ENCODE peak calls at places on chromosomes 12 and 14, in nine cellular contexts. E, T, Z, G, Y, V, K, N and M are unnamed samples.

GRCh38 chr14:64350091-64350490 is 38.1 kb upstream of the MTHFD1 start:
- DNase-seq in K (no peak), E (no peak), N (no peak), Y (no peak), V (no peak), Z (no peak), T (no peak), G (no peak), M (no peak)

GRCh38 chr14:103231376-103232019 is 102.5 kb upstream of the EIF5 start:
- DNase-seq in T (peak), V (no peak), G (no peak), Y (no peak), K (no peak), E (no peak), N (no peak), Z (no peak), M (no peak)

GRCh38 chr12:121793836-121794531 is 496 bp upstream of the RHOF start:
- DNase-seq in V (peak), E (peak), T (peak), Z (peak), K (peak), Y (peak), N (peak), G (peak), M (peak)

GRCh38 chr12:121903202-121903601 is 14.6 kb downstream of the PSMD9 start:
- DNase-seq in N (no peak), V (no peak), Z (no peak), Y (peak), T (no peak), K (no peak), E (no peak), G (no peak), M (no peak)

GRCh38 chr14:54253195-54253947 is 143.4 kb upstream of the CDKN3 start:
- DNase-seq in T (no peak), E (no peak), V (peak), Y (peak), Z (peak), N (peak), K (no peak), G (peak), M (peak)

GRCh38 chr14:28772613-28773012 is 6.0 kb downstream of the FOXG1 start:
- DNase-seq in N (no peak), K (no peak), V (no peak), T (no peak), Z (no peak), Y (no peak), G (no peak), E (peak), M (no peak)

GRCh38 chr12:85639834-85640233 is 196.4 kb downstream of the RASSF9 start:
- DNase-seq in K (no peak), G (no peak), N (no peak), Y (no peak), T (no peak), V (no peak), E (no peak), Z (no peak), M (no peak)

GRCh38 chr14:74784634-74785033 is 21.5 kb downstream of the YLPM1 start:
- DNase-seq in E (no peak), G (no peak), N (no peak), T (no peak), V (no peak), Y (no peak), K (no peak), Z (no peak), M (no peak)

GRCh38 chr14:24818054-24818822 is 184.2 kb upstream of the GZMB start:
- DNase-seq in Y (no peak), G (no peak), K (no peak), E (no peak), Z (no peak), V (peak), N (no peak), T (no peak), M (peak)

GRCh38 chr14:54329082-54329695 is 67.6 kb upstream of the CDKN3 start:
- DNase-seq in T (no peak), V (peak), N (peak), Y (peak), Z (peak), K (peak), E (peak), G (peak), M (peak)

GRCh38 chr12:59452746-59453145 is 143.1 kb upstream of the SLC16A7 start:
- DNase-seq in G (no peak), V (peak), Z (peak), Y (peak), N (peak), E (no peak), T (no peak), K (no peak), M (no peak)

GRCh38 chr12:53791735-53792326 is 40.1 kb upstream of the CISTR start:
- DNase-seq in Z (no peak), K (peak), E (peak), T (no peak), G (peak), N (peak), V (no peak), Y (no peak), M (peak)

GRCh38 chr12:96982671-96983070 is 75.6 kb downstream of the NEDD1 start:
- DNase-seq in V (no peak), Z (no peak), N (no peak), T (no peak), G (no peak), K (no peak), Y (no peak), E (no peak), M (no peak)

GRCh38 chr14:26773906-26774593 is 176.2 kb upstream of the NOVA1 start:
- DNase-seq in Y (no peak), E (no peak), Z (no peak), G (no peak), K (no peak), V (no peak), T (no peak), N (no peak), M (no peak)

GRCh38 chr12:32964981-32965585 is 68.5 kb upstream of the PKP2 start:
- DNase-seq in Z (no peak), Y (no peak), G (no peak), E (no peak), N (no peak), V (no peak), T (no peak), K (no peak), M (no peak)

GRCh38 chr14:25032092-25032784 is 17.7 kb downstream of the STXBP6 start:
- DNase-seq in G (no peak), T (no peak), K (peak), Y (no peak), Z (no peak), V (no peak), N (no peak), E (no peak), M (no peak)

GRCh38 chr12:42987216-42987631 is 397.7 kb upstream of the PRICKLE1 start:
- DNase-seq in E (no peak), G (no peak), N (no peak), T (peak), Y (no peak), V (peak), K (no peak), Z (no peak), M (no peak)

GRCh38 chr12:4320287-4320858 is 640 bp upstream of the TIGAR start:
- DNase-seq in K (no peak), Z (no peak), N (no peak), G (peak), V (no peak), Y (no peak), T (no peak), E (no peak), M (no peak)

GRCh38 chr14:24110060-24110459 is 4.5 kb upstream of the DCAF11 start:
- DNase-seq in K (no peak), T (no peak), V (no peak), G (no peak), N (no peak), Z (no peak), E (no peak), Y (no peak), M (peak)

GRCh38 chr12:130214686-130215370 is 52.6 kb downstream of the FZD10 start:
- DNase-seq in N (no peak), G (peak), K (no peak), Z (no peak), T (no peak), E (no peak), V (no peak), Y (no peak), M (no peak)

GRCh38 chr14:53542692-53543091 is 389.6 kb upstream of the DDHD1 start:
- DNase-seq in K (no peak), Z (peak), Y (peak), E (no peak), T (peak), G (no peak), V (peak), N (no peak), M (peak)

GRCh38 chr14:76720382-76720813 is 40.9 kb upstream of the VASH1 start:
- DNase-seq in Z (peak), E (peak), T (peak), K (no peak), V (peak), N (no peak), G (no peak), Y (peak), M (no peak)

GRCh38 chr14:90193925-90194324 is 62.4 kb upstream of the PSMC1 start:
- DNase-seq in T (peak), G (peak), Y (no peak), N (no peak), E (peak), K (peak), Z (no peak), V (no peak), M (no peak)

GRCh38 chr12:130878193-130879185 is 6.6 kb downstream of the RAN start:
- DNase-seq in K (peak), Z (no peak), V (no peak), N (no peak), E (no peak), Y (no peak), T (no peak), G (peak), M (no peak)

GRCh38 chr14:102320033-102320660 is 601 bp downstream of the ZNF839 start:
- DNase-seq in T (no peak), N (peak), V (peak), K (peak), Z (peak), G (peak), E (peak), Y (peak), M (peak)

GRCh38 chr12:31574803-31575573 is 15.9 kb downstream of the DENND5B start:
- DNase-seq in N (peak), Y (peak), K (no peak), V (peak), T (no peak), Z (peak), G (no peak), E (peak), M (no peak)

GRCh38 chr14:61566537-61567225 is 128.6 kb upstream of the HIF1A start:
- DNase-seq in T (no peak), E (no peak), Z (peak), K (no peak), N (peak), V (peak), G (peak), Y (peak), M (peak)

GRCh38 chr14:101933209-101933608 is 31.2 kb upstream of the DYNC1H1 start:
- DNase-seq in Z (no peak), N (no peak), G (no peak), V (no peak), E (no peak), Y (no peak), K (no peak), T (no peak), M (no peak)

GRCh38 chr14:65229431-65230286 is 127.3 kb upstream of the MAX start:
- DNase-seq in Z (no peak), N (peak), Y (peak), G (no peak), K (peak), E (peak), V (peak), T (peak), M (peak)

GRCh38 chr12:90695415-90695814 is 259.6 kb downstream of the CCER1 start:
- DNase-seq in Z (peak), E (no peak), T (no peak), Y (peak), K (no peak), V (no peak), N (peak), G (peak), M (no peak)

GRCh38 chr12:103697912-103698751 is 111.1 kb downstream of the STAB2 start:
- DNase-seq in V (no peak), T (no peak), K (no peak), Y (no peak), Z (no peak), E (no peak), G (no peak), N (no peak), M (no peak)

GRCh38 chr14:84254205-84254788 is 1275.6 kb upstream of the FLRT2 start:
- DNase-seq in V (no peak), T (no peak), G (no peak), Z (no peak), E (peak), Y (no peak), K (no peak), N (no peak), M (no peak)

GRCh38 chr12:80632835-80633234 is 74.6 kb upstream of the MYF6 start:
- DNase-seq in Y (no peak), G (peak), T (peak), E (peak), V (no peak), K (peak), N (peak), Z (no peak), M (peak)

GRCh38 chr12:81294325-81295190 is 216.7 kb downstream of the ACSS3 start:
- DNase-seq in N (no peak), K (peak), V (peak), Y (no peak), E (no peak), G (peak), Z (no peak), T (no peak), M (no peak)

GRCh38 chr12:52182456-52182855 is 9.4 kb downstream of the KRT80 start:
- DNase-seq in V (no peak), T (no peak), N (no peak), G (no peak), K (no peak), Y (no peak), E (no peak), Z (peak), M (no peak)

GRCh38 chr14:26444745-26445144 is 153.1 kb downstream of the NOVA1 start:
- DNase-seq in N (peak), G (peak), Y (peak), T (no peak), Z (peak), E (peak), K (no peak), V (peak), M (no peak)

GRCh38 chr12:6824085-6824800 is 2.6 kb downstream of the GPR162 start:
- DNase-seq in G (no peak), E (no peak), Y (no peak), V (no peak), T (no peak), Z (no peak), K (no peak), N (no peak), M (no peak)

GRCh38 chr14:23538785-23539184 is 12.8 kb downstream of the ZFHX2 start:
- DNase-seq in E (peak), Y (peak), T (no peak), Z (peak), K (no peak), N (peak), V (no peak), G (no peak), M (no peak)

GRCh38 chr14:31879661-31880348 is 197.3 kb upstream of the ARHGAP5 start:
- DNase-seq in T (no peak), K (no peak), Y (no peak), E (no peak), N (no peak), G (no peak), Z (no peak), V (no peak), M (no peak)

GRCh38 chr14:31881531-31882310 is 195.4 kb upstream of the ARHGAP5 start:
- DNase-seq in V (peak), Y (no peak), G (no peak), E (no peak), T (no peak), Z (peak), K (no peak), N (peak), M (peak)

GRCh38 chr14:31877333-31877798 is 199.7 kb upstream of the ARHGAP5 start:
- DNase-seq in K (no peak), E (no peak), T (no peak), G (no peak), N (peak), Z (peak), V (peak), Y (peak), M (no peak)

GRCh38 chr14:31884238-31884637 is 192.9 kb upstream of the ARHGAP5 start:
- DNase-seq in K (no peak), Z (no peak), Y (no peak), G (peak), T (no peak), V (no peak), E (no peak), N (no peak), M (no peak)

GRCh38 chr14:31880935-31881334 is 196.2 kb upstream of the ARHGAP5 start:
- DNase-seq in K (no peak), N (peak), T (no peak), V (peak), E (no peak), Y (peak), G (peak), Z (peak), M (peak)
- H3K9ac ChIP-seq in K (no peak), N (peak), T (no peak), V (peak), E (no peak), Y (no peak), G (no peak), Z (no peak), M (no peak)

GRCh38 chr14:68814376-68815287 is 21.8 kb upstream of the ZFP36L1 start:
- DNase-seq in K (peak), G (peak), N (peak), Y (peak), V (peak), T (peak), Z (peak), E (peak), M (peak)

GRCh38 chr14:68816183-68816942 is 23.5 kb upstream of the ZFP36L1 start:
- DNase-seq in E (peak), Y (peak), N (peak), G (peak), Z (peak), V (peak), T (peak), K (peak), M (peak)

GRCh38 chr14:68816943-68817430 is 24.1 kb upstream of the ZFP36L1 start:
- DNase-seq in K (no peak), G (no peak), E (no peak), V (no peak), T (no peak), N (no peak), Z (no peak), Y (no peak), M (no peak)

GRCh38 chr14:68817513-68818212 is 24.8 kb upstream of the ZFP36L1 start:
- DNase-seq in Z (no peak), T (peak), N (no peak), G (no peak), Y (no peak), K (peak), V (no peak), E (no peak), M (no peak)

GRCh38 chr14:68815288-68816182 is 22.7 kb upstream of the ZFP36L1 start:
- DNase-seq in Z (no peak), G (no peak), E (no peak), T (peak), N (peak), Y (no peak), V (no peak), K (peak), M (no peak)
- H2AFZ ChIP-seq in Z (peak), G (peak), E (no peak), T (peak), N (peak), Y (peak), V (peak), K (peak), M (peak)

GRCh38 chr14:51304956-51305355 is 64.9 kb downstream of the TMX1 start:
- DNase-seq in Y (peak), K (no peak), E (no peak), N (peak), G (no peak), Z (peak), T (no peak), V (peak), M (peak)

GRCh38 chr14:51308872-51309271 is 68.8 kb downstream of the TMX1 start:
- DNase-seq in Z (no peak), E (no peak), G (no peak), T (no peak), V (peak), K (no peak), Y (no peak), N (no peak), M (no peak)

GRCh38 chr14:51304428-51304827 is 64.4 kb downstream of the TMX1 start:
- DNase-seq in G (no peak), Y (peak), T (no peak), K (no peak), Z (peak), E (no peak), N (peak), V (peak), M (peak)

GRCh38 chr14:51302319-51303030 is 62.4 kb downstream of the TMX1 start:
- DNase-seq in V (peak), E (no peak), T (no peak), N (no peak), Z (no peak), G (no peak), Y (peak), K (no peak), M (no peak)

GRCh38 chr14:51305761-51306160 is 65.7 kb downstream of the TMX1 start:
- DNase-seq in E (no peak), Z (no peak), Y (no peak), V (peak), T (no peak), G (no peak), K (no peak), N (no peak), M (no peak)
- H3K9ac ChIP-seq in E (no peak), Z (no peak), Y (no peak), V (no peak), T (peak), G (no peak), K (no peak), N (no peak), M (no peak)

GRCh38 chr12:50021071-50021470 is 4.2 kb downstream of the RACGAP1 start:
- DNase-seq in Y (peak), E (no peak), V (no peak), Z (no peak), T (no peak), K (no peak), G (no peak), N (no peak), M (no peak)
- H2AFZ ChIP-seq in Y (peak), E (no peak), V (no peak), Z (peak), T (peak), K (no peak), G (no peak), N (peak), M (peak)